ENCODE peak calls at places on chromosomes 4 and X, in seven cellular contexts. Q, N, V, W, M, Z and A are unnamed samples.

GRCh38 chr4:57154191-57154590 is 44.0 kb upstream of the IGFBP7 start:
- DNase-seq in N (no peak), M (no peak), V (no peak), Q (no peak), W (peak), Z (no peak), A (no peak)

GRCh38 chrX:146615807-146616206 is 193.8 kb upstream of the CXorf51B start:
- DNase-seq in Z (no peak), W (no peak), N (no peak), M (no peak), V (no peak), Q (no peak), A (no peak)

GRCh38 chr4:15385928-15386327 is 41.9 kb upstream of the C1QTNF7 start:
- DNase-seq in V (no peak), M (no peak), Z (no peak), W (no peak), N (no peak), Q (no peak), A (no peak)

GRCh38 chr4:169268951-169269781 is 1.6 kb downstream of the SH3RF1 start:
- DNase-seq in Q (no peak), W (peak), Z (no peak), M (no peak), N (no peak), V (no peak), A (peak)

GRCh38 chrX:63675716-63676115 is 109.3 kb downstream of the ARHGEF9 start:
- DNase-seq in M (no peak), V (no peak), Q (no peak), W (no peak), Z (no peak), N (no peak), A (no peak)

GRCh38 chrX:96684339-96685204 is at the start of gene DIAPH2:
- DNase-seq in M (peak), W (peak), Q (peak), N (peak), Z (peak), V (no peak), A (peak)

GRCh38 chrX:42748067-42748850 is 29.7 kb downstream of the PPP1R2C start:
- DNase-seq in M (no peak), N (no peak), W (peak), Q (no peak), Z (no peak), V (no peak), A (no peak)

GRCh38 chr4:158758703-158759102 is 10.1 kb upstream of the FNIP2 start:
- DNase-seq in W (no peak), Q (no peak), N (no peak), M (no peak), V (no peak), Z (no peak), A (no peak)

GRCh38 chr4:22237155-22237751 is 278.6 kb downstream of the ADGRA3 start:
- DNase-seq in V (peak), N (no peak), Z (peak), W (no peak), Q (peak), M (peak), A (no peak)

GRCh38 chrX:38236901-38237615 is 16.4 kb upstream of the SRPX start:
- DNase-seq in M (no peak), Z (no peak), N (no peak), W (no peak), Q (no peak), V (no peak), A (no peak)

GRCh38 chrX:17617794-17618193 is 119.5 kb upstream of the SCML1 start:
- DNase-seq in M (no peak), Z (no peak), W (no peak), N (no peak), V (no peak), Q (no peak), A (no peak)

GRCh38 chrX:72021975-72022374 is 109.7 kb downstream of the RTL5 start:
- DNase-seq in W (no peak), N (no peak), V (no peak), Q (no peak), M (peak), Z (no peak), A (no peak)

GRCh38 chr4:69322055-69322454 is 41.8 kb downstream of the UGT2B28 start:
- DNase-seq in Q (no peak), M (no peak), W (no peak), V (no peak), Z (no peak), N (no peak), A (peak)

GRCh38 chr4:121122661-121123060 is 41.5 kb downstream of the TNIP3 start:
- DNase-seq in N (no peak), Q (no peak), W (no peak), M (no peak), Z (no peak), V (no peak), A (no peak)

GRCh38 chr4:135411251-135411650 is 1209.7 kb upstream of the PABPC4L start:
- DNase-seq in V (no peak), Z (no peak), W (no peak), N (no peak), M (no peak), Q (no peak), A (no peak)

GRCh38 chr4:54232151-54232688 is 3.1 kb downstream of the PDGFRA start:
- DNase-seq in Q (no peak), Z (no peak), V (peak), W (no peak), M (no peak), N (no peak), A (no peak)

GRCh38 chr4:113759696-113760093 is 1.8 kb downstream of the CAMK2D start:
- DNase-seq in W (no peak), M (no peak), N (peak), V (no peak), Q (no peak), Z (no peak), A (no peak)

GRCh38 chr4:82346126-82346525 is 27.7 kb downstream of the HNRNPD start:
- DNase-seq in M (no peak), W (no peak), V (no peak), Q (no peak), N (no peak), Z (no peak), A (no peak)